ENCODE peak calls at places on chromosome X, in five cellular contexts. F is substantia nigra; Q is activated naive CD4-positive, alpha-beta T cell treated with Interleukin-2 at 50 U/mL for 16 hours; Y is brain microvascular endothelial cell; T is adipocyte. B is an unnamed sample.

GRCh38 chrX:53631156-53631555 is 55.4 kb downstream of the HUWE1 start:
- DNase-seq in Q (no peak), Y (no peak), T (no peak), F (no peak), B (peak)

GRCh38 chrX:22024577-22024976 is 7.5 kb upstream of the PHEX start:
- DNase-seq in Y (no peak), Q (no peak), F (no peak), T (no peak), B (no peak)

GRCh38 chrX:31223817-31224216 is 152.0 kb upstream of the FTHL17 start:
- DNase-seq in Y (peak), T (peak), F (no peak), Q (no peak), B (peak)

GRCh38 chrX:22109442-22109841 is 77.3 kb downstream of the PHEX start:
- DNase-seq in Y (peak), Q (no peak), F (no peak), T (no peak), B (peak)

GRCh38 chrX:74343327-74343969 is 39.5 kb downstream of the ZCCHC13 start:
- DNase-seq in Q (no peak), F (no peak), Y (no peak), T (no peak), B (no peak)

GRCh38 chrX:150119323-150119722 is 181.0 kb upstream of the EOLA2 start:
- DNase-seq in T (no peak), Y (no peak), Q (no peak), F (no peak), B (no peak)

GRCh38 chrX:84469226-84469625 is 33.0 kb downstream of the HDX start:
- DNase-seq in Y (peak), F (no peak), Q (no peak), T (no peak), B (peak)

GRCh38 chrX:119753639-119754257 is 4.6 kb upstream of the SOWAHD start:
- DNase-seq in Q (peak), T (peak), Y (peak), F (no peak), B (no peak)

GRCh38 chrX:17587352-17587751 is 149.9 kb upstream of the SCML1 start:
- DNase-seq in Y (no peak), Q (no peak), T (no peak), F (no peak), B (no peak)

GRCh38 chrX:153854702-153855101 is 24.4 kb upstream of the PDZD4 start:
- DNase-seq in Q (no peak), Y (no peak), F (no peak), T (no peak), B (no peak)

B was measured in A172.